ENCODE peak calls at places on chromosome 17, in four cellular contexts. W is anterior cingulate cortex, F is GM06990, H is neural crest cell. U is an unnamed sample.

GRCh38 chr17:63841350-63842172 is 924 bp downstream of the SMARCD2 start:
- DNase-seq in W (peak), F (peak), H (peak), U (peak)

GRCh38 chr17:51128089-51128488 is 7.4 kb upstream of the SPAG9 start:
- DNase-seq in W (no peak), H (no peak), F (no peak), U (no peak)

GRCh38 chr17:59695943-59696681 is 11.1 kb downstream of the PTRH2 start:
- DNase-seq in F (no peak), H (no peak), W (no peak), U (no peak)

GRCh38 chr17:57458718-57459285 is 202.5 kb downstream of the MSI2 start:
- DNase-seq in W (no peak), H (no peak), F (no peak), U (no peak)

GRCh38 chr17:43994272-43995149 is 9.9 kb upstream of the NAGS start:
- DNase-seq in W (peak), F (peak), H (peak), U (peak)

GRCh38 chr17:50627782-50628601 is 6.7 kb upstream of the ABCC3 start:
- DNase-seq in F (no peak), W (no peak), H (no peak), U (no peak)

GRCh38 chr17:8799851-8800212 is 667 bp upstream of the MFSD6L start:
- DNase-seq in F (no peak), W (no peak), H (no peak), U (no peak)

GRCh38 chr17:1829189-1829578 is 518 bp downstream of the SMYD4 start:
- DNase-seq in F (no peak), H (no peak), W (no peak), U (no peak)

GRCh38 chr17:47615766-47616424 is 33.8 kb upstream of the KPNB1 start:
- DNase-seq in F (no peak), H (no peak), W (no peak), U (peak)

GRCh38 chr17:17765359-17765758 is 71.4 kb downstream of the SREBF1 start:
- DNase-seq in F (no peak), H (no peak), W (no peak), U (no peak)

GRCh38 chr17:79837888-79838540 is 1.2 kb downstream of the CBX4 start:
- DNase-seq in F (peak), W (no peak), H (no peak), U (no peak)

GRCh38 chr17:79979201-79979840 is 56.4 kb downstream of the TBC1D16 start:
- DNase-seq in H (no peak), W (no peak), F (no peak), U (no peak)

GRCh38 chr17:27944546-27945332 is 51.6 kb upstream of the LYRM9 start:
- DNase-seq in W (no peak), H (no peak), F (peak), U (no peak)

GRCh38 chr17:57946798-57947358 is 8.3 kb downstream of the CUEDC1 start:
- DNase-seq in F (peak), H (no peak), W (no peak), U (peak)

GRCh38 chr17:6713130-6713917 is at the start of gene SLC13A5:
- DNase-seq in W (no peak), F (no peak), H (peak), U (peak)

GRCh38 chr17:16352838-16353701 is at the start of gene CENPV:
- DNase-seq in W (no peak), F (peak), H (peak), U (peak)

GRCh38 chr17:17780941-17781590 is 55.7 kb downstream of the SREBF1 start:
- DNase-seq in W (no peak), H (peak), F (no peak), U (no peak)

GRCh38 chr17:49061524-49061943 is 64.3 kb downstream of the IGF2BP1 start:
- DNase-seq in W (no peak), H (no peak), F (no peak), U (no peak)

GRCh38 chr17:77598241-77598620 is 360.3 kb upstream of the TNRC6C start:
- DNase-seq in H (no peak), W (no peak), F (no peak), U (no peak)

GRCh38 chr17:57501016-57501415 is 244.1 kb downstream of the CCDC182 start:
- DNase-seq in H (no peak), F (no peak), W (no peak), U (no peak)

GRCh38 chr17:67574658-67575293 is 143.0 kb upstream of the NOL11 start:
- DNase-seq in H (no peak), W (no peak), F (peak), U (peak)

GRCh38 chr17:28612936-28613872 is 781 bp downstream of the RSKR start:
- DNase-seq in H (peak), W (peak), F (no peak), U (peak)

U was measured in GM13976.